ENCODE peak calls at places on chromosome 6, in four cellular contexts. L is WERI-Rb-1, T is fibroblast of mammary gland, W is cardiac fibroblast. M is an unnamed sample.

GRCh38 chr6:144415835-144416237 is 130.7 kb downstream of the UTRN start:
- DNase-seq in L (no peak), T (peak; percentile 96), W (peak; percentile 63), M (peak; percentile 90)

GRCh38 chr6:99353126-99353525 is 3.7 kb upstream of the FAXC start:
- DNase-seq in L (no peak), T (no peak), W (no peak), M (no peak)

GRCh38 chr6:93013054-93013453 is 406.3 kb downstream of the EPHA7 start:
- DNase-seq in L (no peak), T (no peak), W (no peak), M (no peak)

GRCh38 chr6:97459986-97460385 is 177.0 kb upstream of the MMS22L start:
- DNase-seq in L (no peak), T (no peak), W (no peak), M (no peak)

GRCh38 chr6:38814761-38815160 is 99.7 kb downstream of the DNAH8 start:
- DNase-seq in L (no peak), T (no peak), W (no peak), M (no peak)

GRCh38 chr6:1597924-1598323 is 11.8 kb upstream of the FOXC1 start:
- DNase-seq in L (no peak), T (peak; percentile 74), W (peak; percentile 66), M (peak; percentile 91)

GRCh38 chr6:158185729-158186456 is 17.7 kb downstream of the GTF2H5 start:
- DNase-seq in L (no peak), T (peak; percentile 68), W (peak; percentile 38), M (peak; percentile 84)

GRCh38 chr6:165821754-165822153 is 158.7 kb upstream of the PDE10A start:
- DNase-seq in L (no peak), T (peak; percentile 34), W (no peak), M (peak; percentile 38)

GRCh38 chr6:10801224-10801848 is 37.0 kb downstream of the MAK start:
- DNase-seq in L (peak; percentile 81), T (peak; percentile 57), W (peak; percentile 63), M (peak; percentile 68)

GRCh38 chr6:13367396-13367795 is 39.1 kb upstream of the TBC1D7 start:
- DNase-seq in L (no peak), T (no peak), W (no peak), M (no peak)

GRCh38 chr6:89494131-89494793 is 61.3 kb downstream of the ANKRD6 start:
- DNase-seq in L (no peak), T (no peak), W (no peak), M (no peak)

GRCh38 chr6:135506270-135506997 is 8.9 kb upstream of the AHI1 start:
- DNase-seq in L (peak; percentile 13), T (peak; percentile 73), W (peak; percentile 81), M (peak; percentile 60)

GRCh38 chr6:19070520-19070919 is 683.4 kb downstream of the RNF144B start:
- DNase-seq in L (no peak), T (no peak), W (no peak), M (no peak)

GRCh38 chr6:4583026-4583425 is 193.2 kb upstream of the CDYL start:
- DNase-seq in L (no peak), T (peak; percentile 40), W (no peak), M (peak; percentile 41)

GRCh38 chr6:157653521-157653920 is 169.5 kb upstream of the SNX9 start:
- DNase-seq in L (no peak), T (no peak), W (no peak), M (no peak)

GRCh38 chr6:90483116-90483839 is 103.6 kb downstream of the MAP3K7 start:
- DNase-seq in L (no peak), T (peak; percentile 82), W (peak; percentile 25), M (peak; percentile 62)

GRCh38 chr6:147201885-147202515 is 2.2 kb upstream of the STXBP5 start:
- DNase-seq in L (peak; percentile 66), T (peak; percentile 76), W (peak; percentile 30), M (peak; percentile 54)

GRCh38 chr6:28589234-28589951 is 63.7 kb downstream of the GPX5 start:
- DNase-seq in L (no peak), T (peak; percentile 97), W (peak; percentile 89), M (peak; percentile 94)

GRCh38 chr6:28154357-28154756 is 12.7 kb downstream of the ZKSCAN8 start:
- DNase-seq in L (no peak), T (no peak), W (no peak), M (no peak)

GRCh38 chr6:84685983-84686584 is 78.3 kb downstream of the TBX18 start:
- DNase-seq in L (no peak), T (peak; percentile 36), W (no peak), M (peak; percentile 35)

GRCh38 chr6:148830614-148831013 is 83.8 kb downstream of the UST start:
- DNase-seq in L (no peak), T (peak; percentile 36), W (no peak), M (no peak)
- H3K4me3 ChIP-seq in L (no peak overlapping the region), T (no peak overlapping the region), W (no peak overlapping the region), M (no peak overlapping the region)

GRCh38 chr6:149823013-149823412 is 41.1 kb downstream of the LRP11 start:
- DNase-seq in L (no peak), T (no peak), W (no peak), M (no peak)
- TF ChIP-seq CTCF in L (no peak), T (peak; percentile 12), W (no peak), M (no peak)

GRCh38 chr6:104959453-104959858 is 2.5 kb downstream of the LIN28B start:
- DNase-seq in L (no peak), T (no peak), W (no peak), M (no peak)
- H3K4me3 ChIP-seq in L (no peak overlapping the region), T (no peak overlapping the region), W (no peak overlapping the region), M (no peak overlapping the region)

DNA sequence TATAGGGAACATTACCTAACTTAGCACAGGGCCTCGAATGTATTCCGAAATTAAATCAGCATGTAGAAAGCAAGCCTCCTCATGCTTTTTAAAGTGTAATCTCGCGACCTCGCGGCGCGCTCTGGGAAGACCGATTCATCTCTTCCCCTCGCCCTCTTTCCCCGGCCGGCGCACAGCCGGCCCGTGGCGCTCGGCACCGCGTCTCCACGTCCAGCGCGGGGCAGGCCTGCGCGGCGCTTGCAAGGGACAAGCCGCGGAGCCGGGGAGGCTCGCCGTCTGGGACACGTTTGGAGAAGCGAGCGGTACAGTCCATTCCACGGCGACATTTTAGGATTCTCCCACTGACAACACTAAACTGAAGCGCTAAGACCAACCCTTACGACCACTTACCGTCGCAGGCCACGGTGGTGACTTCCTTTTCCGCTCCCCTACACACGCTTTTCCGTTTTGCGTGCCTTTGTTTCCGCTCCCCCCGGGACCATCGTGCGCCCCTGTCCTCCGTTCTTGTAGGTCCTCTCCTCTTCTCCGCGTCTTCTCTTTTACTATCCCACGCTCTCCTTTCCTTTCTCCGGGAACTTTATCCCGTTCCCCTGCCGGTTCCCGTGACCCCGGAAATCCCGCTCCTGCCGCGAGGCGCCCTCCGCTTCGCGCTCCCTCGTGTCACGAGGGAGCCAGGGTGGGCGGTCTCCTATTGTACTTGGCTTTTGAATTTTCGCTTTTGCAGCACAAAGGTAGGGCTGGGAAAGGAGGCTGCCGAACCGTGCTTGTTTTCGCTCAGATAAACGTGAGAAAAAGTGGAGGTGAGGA is at the start of gene ECHDC1:
- DNase-seq in L (peak; percentile 72), T (peak; percentile 76), W (peak; percentile 79), M (peak; percentile 68)
- TF ChIP-seq CTCF in L (no peak), T (no peak), W (no peak), M (no peak)

GRCh38 chr6:66396145-66396544 is 689.1 kb upstream of the EYS start:
- DNase-seq in L (no peak), T (no peak), W (no peak), M (no peak)

GRCh38 chr6:66390393-66390792 is 683.4 kb upstream of the EYS start:
- DNase-seq in L (no peak), T (no peak), W (no peak), M (no peak)
- H3K4me3 ChIP-seq in L (no peak overlapping the region), T (no peak overlapping the region), W (no peak overlapping the region), M (no peak overlapping the region)

GRCh38 chr6:161414800-161415199 is 140.9 kb upstream of the AGPAT4 start:
- DNase-seq in L (no peak), T (no peak), W (no peak), M (no peak)

GRCh38 chr6:161422710-161423109 is 148.8 kb upstream of the AGPAT4 start:
- DNase-seq in L (no peak), T (no peak), W (no peak), M (peak; percentile 43)

GRCh38 chr6:161417712-161418457 is 144.0 kb upstream of the AGPAT4 start:
- DNase-seq in L (no peak), T (peak; percentile 98), W (peak; percentile 95), M (no peak)

GRCh38 chr6:161415302-161415855 is 141.5 kb upstream of the AGPAT4 start:
- DNase-seq in L (peak; percentile 67), T (no peak), W (no peak), M (no peak)

GRCh38 chr6:161418458-161418945 is 144.6 kb upstream of the AGPAT4 start:
- DNase-seq in L (peak; percentile 40), T (peak; percentile 93), W (peak; percentile 93), M (peak; percentile 82)
- TF ChIP-seq CTCF in L (peak; percentile 55), T (peak; percentile 67), W (peak; percentile 59), M (peak; percentile 71)

GRCh38 chr6:122426597-122426996 is 27.1 kb downstream of the HSF2 start:
- DNase-seq in L (no peak), T (no peak), W (no peak), M (no peak)

GRCh38 chr6:122431780-122432179 is 32.3 kb downstream of the HSF2 start:
- DNase-seq in L (no peak), T (no peak), W (no peak), M (no peak)

GRCh38 chr6:122432816-122433215 is 33.4 kb downstream of the HSF2 start:
- DNase-seq in L (no peak), T (no peak), W (no peak), M (no peak)

GRCh38 chr6:122428781-122429180 is 29.3 kb downstream of the HSF2 start:
- DNase-seq in L (no peak), T (no peak), W (peak; percentile 10), M (no peak)

DNA sequence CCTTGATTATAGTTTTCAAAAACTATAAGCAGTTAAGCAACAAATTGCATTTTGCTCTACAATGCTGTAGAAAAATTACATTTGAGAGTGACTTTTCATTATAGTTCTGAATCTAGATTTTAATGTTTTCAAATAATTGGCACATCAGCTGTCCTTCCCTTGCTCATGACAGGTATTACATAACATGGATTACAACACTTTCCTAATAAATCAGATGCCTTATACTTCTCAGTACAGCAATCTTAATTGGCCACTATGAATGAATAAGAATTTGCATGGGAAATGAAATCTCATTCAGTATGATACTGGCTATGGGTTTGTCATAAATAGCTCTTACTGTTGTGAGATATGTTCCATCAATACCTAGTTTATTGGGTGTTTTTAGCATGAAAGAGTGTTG is 29.9 kb downstream of the HSF2 start:
- DNase-seq in L (no peak), T (no peak), W (no peak), M (peak; percentile 13)
- H3K4me3 ChIP-seq in L (no peak overlapping the region), T (no peak overlapping the region), W (no peak overlapping the region), M (no peak overlapping the region)

M was measured in epithelial cell of esophagus.